ENCODE peak calls at places on chromosome 16, in ten cellular contexts. One of them, this sample, is unnamed.

GRCh38 chr16:53881371-53881770 is 177.4 kb downstream of the FTO start:
- DNase-seq in sigmoid colon: no peak
- DNase-seq in GM12891: no peak
- DNase-seq in HCT116: peak
- DNase-seq in transverse colon: no peak
- DNase-seq in body of pancreas: no peak
- DNase-seq in lower leg skin: no peak
- DNase-seq in ovary: no peak
- DNase-seq in K562: no peak
- DNase-seq in A549: peak
- DNase-seq in this sample: peak

GRCh38 chr16:85376292-85377095 is 236.6 kb upstream of the GSE1 start:
- DNase-seq in sigmoid colon: peak
- DNase-seq in GM12891: no peak
- DNase-seq in HCT116: no peak
- DNase-seq in transverse colon: peak
- DNase-seq in body of pancreas: peak
- DNase-seq in lower leg skin: no peak
- DNase-seq in ovary: no peak
- DNase-seq in K562: no peak
- DNase-seq in A549: no peak
- DNase-seq in this sample: no peak

GRCh38 chr16:85436636-85437160 is 176.4 kb upstream of the GSE1 start:
- DNase-seq in sigmoid colon: no peak
- DNase-seq in GM12891: no peak
- DNase-seq in HCT116: no peak
- DNase-seq in transverse colon: peak
- DNase-seq in body of pancreas: peak
- DNase-seq in lower leg skin: peak
- DNase-seq in ovary: peak
- DNase-seq in K562: peak
- DNase-seq in A549: no peak
- DNase-seq in this sample: no peak

GRCh38 chr16:57134982-57135381 is 42.6 kb downstream of the CPNE2 start:
- DNase-seq in sigmoid colon: no peak
- DNase-seq in GM12891: no peak
- DNase-seq in HCT116: no peak
- DNase-seq in transverse colon: peak
- DNase-seq in body of pancreas: no peak
- DNase-seq in lower leg skin: no peak
- DNase-seq in ovary: no peak
- DNase-seq in K562: no peak
- DNase-seq in A549: no peak
- DNase-seq in this sample: no peak

GRCh38 chr16:69328854-69329316 is 1.5 kb downstream of the PDF start:
- DNase-seq in sigmoid colon: peak
- DNase-seq in GM12891: no peak
- DNase-seq in HCT116: no peak
- DNase-seq in transverse colon: no peak
- DNase-seq in body of pancreas: no peak
- DNase-seq in lower leg skin: peak
- DNase-seq in ovary: no peak
- DNase-seq in K562: peak
- DNase-seq in A549: no peak
- DNase-seq in this sample: no peak

GRCh38 chr16:28494141-28494851 is at the start of gene APOBR:
- DNase-seq in sigmoid colon: no peak
- DNase-seq in GM12891: peak
- DNase-seq in HCT116: no peak
- DNase-seq in transverse colon: peak
- DNase-seq in body of pancreas: peak
- DNase-seq in lower leg skin: no peak
- DNase-seq in ovary: no peak
- DNase-seq in K562: peak
- DNase-seq in A549: no peak
- DNase-seq in this sample: no peak

GRCh38 chr16:19417640-19418039 is at the start of gene TMC5:
- DNase-seq in sigmoid colon: no peak
- DNase-seq in GM12891: no peak
- DNase-seq in HCT116: no peak
- DNase-seq in transverse colon: peak
- DNase-seq in body of pancreas: no peak
- DNase-seq in lower leg skin: no peak
- DNase-seq in ovary: no peak
- DNase-seq in K562: peak
- DNase-seq in A549: no peak
- DNase-seq in this sample: no peak

GRCh38 chr16:85173981-85174751 is 61.9 kb upstream of the CIBAR2 start:
- DNase-seq in sigmoid colon: peak
- DNase-seq in GM12891: no peak
- DNase-seq in HCT116: peak
- DNase-seq in transverse colon: peak
- DNase-seq in body of pancreas: peak
- DNase-seq in lower leg skin: no peak
- DNase-seq in ovary: peak
- DNase-seq in K562: no peak
- DNase-seq in A549: peak
- DNase-seq in this sample: peak

GRCh38 chr16:87404764-87405625 is 12.9 kb downstream of the MAP1LC3B start:
- DNase-seq in sigmoid colon: peak
- DNase-seq in GM12891: no peak
- DNase-seq in HCT116: no peak
- DNase-seq in transverse colon: no peak
- DNase-seq in body of pancreas: no peak
- DNase-seq in lower leg skin: peak
- DNase-seq in ovary: peak
- DNase-seq in K562: no peak
- DNase-seq in A549: no peak
- DNase-seq in this sample: no peak

GRCh38 chr16:21302898-21303528 is 24.9 kb upstream of the CRYM start:
- DNase-seq in sigmoid colon: no peak
- DNase-seq in GM12891: no peak
- DNase-seq in HCT116: peak
- DNase-seq in transverse colon: peak
- DNase-seq in body of pancreas: no peak
- DNase-seq in lower leg skin: no peak
- DNase-seq in ovary: no peak
- DNase-seq in K562: peak
- DNase-seq in A549: peak
- DNase-seq in this sample: peak

GRCh38 chr16:50310308-50311133 is 44.2 kb downstream of the ADCY7 start:
- DNase-seq in sigmoid colon: peak
- DNase-seq in GM12891: no peak
- DNase-seq in HCT116: no peak
- DNase-seq in transverse colon: no peak
- DNase-seq in body of pancreas: no peak
- DNase-seq in lower leg skin: peak
- DNase-seq in ovary: peak
- DNase-seq in K562: no peak
- DNase-seq in A549: no peak
- DNase-seq in this sample: no peak

GRCh38 chr16:48321307-48322036 is 63.7 kb downstream of the SIAH1 start:
- DNase-seq in sigmoid colon: no peak
- DNase-seq in GM12891: no peak
- DNase-seq in HCT116: no peak
- DNase-seq in transverse colon: no peak
- DNase-seq in body of pancreas: no peak
- DNase-seq in lower leg skin: no peak
- DNase-seq in ovary: no peak
- DNase-seq in K562: no peak
- DNase-seq in A549: no peak
- DNase-seq in this sample: no peak

GRCh38 chr16:27400751-27401620 is 988 bp upstream of the IL21R start:
- DNase-seq in sigmoid colon: no peak
- DNase-seq in GM12891: no peak
- DNase-seq in HCT116: no peak
- DNase-seq in transverse colon: no peak
- DNase-seq in body of pancreas: no peak
- DNase-seq in lower leg skin: no peak
- DNase-seq in ovary: no peak
- DNase-seq in K562: no peak
- DNase-seq in A549: no peak
- DNase-seq in this sample: no peak

GRCh38 chr16:54176376-54176901 is 110.1 kb downstream of the IRX3 start:
- DNase-seq in sigmoid colon: no peak
- DNase-seq in GM12891: no peak
- DNase-seq in HCT116: no peak
- DNase-seq in transverse colon: no peak
- DNase-seq in body of pancreas: peak
- DNase-seq in lower leg skin: no peak
- DNase-seq in ovary: no peak
- DNase-seq in K562: no peak
- DNase-seq in A549: no peak
- DNase-seq in this sample: no peak

GRCh38 chr16:50697881-50698767 is 4.7 kb downstream of the NOD2 start:
- DNase-seq in sigmoid colon: no peak
- DNase-seq in GM12891: no peak
- DNase-seq in HCT116: no peak
- DNase-seq in transverse colon: peak
- DNase-seq in body of pancreas: no peak
- DNase-seq in lower leg skin: peak
- DNase-seq in ovary: peak
- DNase-seq in K562: no peak
- DNase-seq in A549: no peak
- DNase-seq in this sample: no peak

GRCh38 chr16:2610781-2611498 is 71.4 kb upstream of the KCTD5 start:
- DNase-seq in sigmoid colon: peak
- DNase-seq in GM12891: no peak
- DNase-seq in HCT116: no peak
- DNase-seq in transverse colon: no peak
- DNase-seq in body of pancreas: no peak
- DNase-seq in lower leg skin: peak
- DNase-seq in ovary: no peak
- DNase-seq in K562: no peak
- DNase-seq in A549: no peak
- DNase-seq in this sample: no peak

GRCh38 chr16:69917311-69917710 is 33.8 kb upstream of the CLEC18A start:
- DNase-seq in sigmoid colon: no peak
- DNase-seq in GM12891: no peak
- DNase-seq in HCT116: no peak
- DNase-seq in transverse colon: no peak
- DNase-seq in body of pancreas: no peak
- DNase-seq in lower leg skin: no peak
- DNase-seq in ovary: no peak
- DNase-seq in K562: no peak
- DNase-seq in A549: no peak
- DNase-seq in this sample: no peak

GRCh38 chr16:29664133-29664912 is 1.3 kb downstream of the SPN start:
- DNase-seq in sigmoid colon: no peak
- DNase-seq in GM12891: no peak
- DNase-seq in HCT116: no peak
- DNase-seq in transverse colon: peak
- DNase-seq in body of pancreas: peak
- DNase-seq in lower leg skin: no peak
- DNase-seq in ovary: no peak
- DNase-seq in K562: peak
- DNase-seq in A549: no peak
- DNase-seq in this sample: no peak

GRCh38 chr16:78317871-78318270 is 218.4 kb downstream of the WWOX start:
- DNase-seq in sigmoid colon: no peak
- DNase-seq in GM12891: no peak
- DNase-seq in HCT116: no peak
- DNase-seq in transverse colon: no peak
- DNase-seq in body of pancreas: no peak
- DNase-seq in lower leg skin: no peak
- DNase-seq in ovary: no peak
- DNase-seq in K562: no peak
- DNase-seq in A549: no peak
- DNase-seq in this sample: no peak
- TF ChIP-seq POLR2A in sigmoid colon: no peak
- TF ChIP-seq POLR2A in GM12891: no peak
- TF ChIP-seq POLR2A in HCT116: no peak
- TF ChIP-seq POLR2A in transverse colon: no peak
- TF ChIP-seq POLR2A in body of pancreas: no peak
- TF ChIP-seq POLR2A in lower leg skin: no peak
- TF ChIP-seq POLR2A in ovary: no peak
- TF ChIP-seq POLR2A in K562: no peak
- TF ChIP-seq POLR2A in A549: no peak
- TF ChIP-seq POLR2A in this sample: no peak

GRCh38 chr16:23114131-23114904 is 34.9 kb downstream of the USP31 start:
- DNase-seq in sigmoid colon: no peak
- DNase-seq in GM12891: no peak
- DNase-seq in HCT116: no peak
- DNase-seq in transverse colon: no peak
- DNase-seq in body of pancreas: peak
- DNase-seq in lower leg skin: no peak
- DNase-seq in ovary: no peak
- DNase-seq in K562: no peak
- DNase-seq in A549: no peak
- DNase-seq in this sample: no peak
- TF ChIP-seq POLR2A in sigmoid colon: no peak
- TF ChIP-seq POLR2A in GM12891: no peak
- TF ChIP-seq POLR2A in HCT116: no peak
- TF ChIP-seq POLR2A in transverse colon: no peak
- TF ChIP-seq POLR2A in body of pancreas: no peak
- TF ChIP-seq POLR2A in lower leg skin: no peak
- TF ChIP-seq POLR2A in ovary: no peak
- TF ChIP-seq POLR2A in K562: no peak
- TF ChIP-seq POLR2A in A549: no peak
- TF ChIP-seq POLR2A in this sample: no peak

GRCh38 chr16:588889-589657 is 793 bp upstream of the RAB40C start:
- DNase-seq in sigmoid colon: peak
- DNase-seq in GM12891: peak
- DNase-seq in HCT116: peak
- DNase-seq in transverse colon: peak
- DNase-seq in body of pancreas: peak
- DNase-seq in lower leg skin: peak
- DNase-seq in ovary: peak
- DNase-seq in K562: peak
- DNase-seq in A549: peak
- DNase-seq in this sample: peak
- TF ChIP-seq POLR2A in sigmoid colon: peak
- TF ChIP-seq POLR2A in GM12891: peak
- TF ChIP-seq POLR2A in HCT116: peak
- TF ChIP-seq POLR2A in transverse colon: peak
- TF ChIP-seq POLR2A in body of pancreas: peak
- TF ChIP-seq POLR2A in lower leg skin: no peak
- TF ChIP-seq POLR2A in ovary: peak
- TF ChIP-seq POLR2A in K562: peak
- TF ChIP-seq POLR2A in A549: peak
- TF ChIP-seq POLR2A in this sample: peak

GRCh38 chr16:30808163-30808562 is 21.2 kb upstream of the ZNF629 start:
- DNase-seq in sigmoid colon: no peak
- DNase-seq in GM12891: no peak
- DNase-seq in HCT116: no peak
- DNase-seq in transverse colon: no peak
- DNase-seq in body of pancreas: no peak
- DNase-seq in lower leg skin: no peak
- DNase-seq in ovary: no peak
- DNase-seq in K562: no peak
- DNase-seq in A549: no peak
- DNase-seq in this sample: no peak

GRCh38 chr16:30805056-30805369 is 18.0 kb upstream of the ZNF629 start:
- DNase-seq in sigmoid colon: no peak
- DNase-seq in GM12891: no peak
- DNase-seq in HCT116: no peak
- DNase-seq in transverse colon: no peak
- DNase-seq in body of pancreas: no peak
- DNase-seq in lower leg skin: no peak
- DNase-seq in ovary: no peak
- DNase-seq in K562: no peak
- DNase-seq in A549: no peak
- DNase-seq in this sample: no peak

GRCh38 chr16:30802971-30803370 is 16.0 kb upstream of the ZNF629 start:
- DNase-seq in sigmoid colon: no peak
- DNase-seq in GM12891: no peak
- DNase-seq in HCT116: no peak
- DNase-seq in transverse colon: no peak
- DNase-seq in body of pancreas: no peak
- DNase-seq in lower leg skin: no peak
- DNase-seq in ovary: no peak
- DNase-seq in K562: no peak
- DNase-seq in A549: no peak
- DNase-seq in this sample: no peak

GRCh38 chr16:30805370-30806169 is 18.6 kb upstream of the ZNF629 start:
- DNase-seq in sigmoid colon: peak
- DNase-seq in GM12891: no peak
- DNase-seq in HCT116: peak
- DNase-seq in transverse colon: peak
- DNase-seq in body of pancreas: peak
- DNase-seq in lower leg skin: peak
- DNase-seq in ovary: peak
- DNase-seq in K562: peak
- DNase-seq in A549: peak
- DNase-seq in this sample: peak
- TF ChIP-seq POLR2A in sigmoid colon: peak
- TF ChIP-seq POLR2A in GM12891: no peak
- TF ChIP-seq POLR2A in HCT116: peak
- TF ChIP-seq POLR2A in transverse colon: peak
- TF ChIP-seq POLR2A in body of pancreas: peak
- TF ChIP-seq POLR2A in lower leg skin: no peak
- TF ChIP-seq POLR2A in ovary: peak
- TF ChIP-seq POLR2A in K562: peak
- TF ChIP-seq POLR2A in A549: peak
- TF ChIP-seq POLR2A in this sample: peak

This sample was measured in H54.